ENCODE peak calls at places on chromosome 21, in five cellular contexts. T, F, L, X and R are unnamed samples.

GRCh38 chr21:45781741-45782140 is 138.2 kb downstream of the PCBP3 start:
- DNase-seq in L (no peak), T (no peak), F (no peak), X (no peak), R (no peak)

GRCh38 chr21:44531606-44532128 is 8.3 kb downstream of the KRTAP10-1 start:
- DNase-seq in T (peak), X (no peak), F (no peak), L (peak), R (no peak)

GRCh38 chr21:20004353-20004752 is 993.9 kb upstream of the NCAM2 start:
- DNase-seq in L (no peak), T (no peak), X (no peak), F (no peak), R (no peak)

GRCh38 chr21:43984905-43985689 is 27.0 kb upstream of the TRAPPC10 start:
- DNase-seq in F (no peak), X (no peak), L (no peak), T (peak), R (peak)

GRCh38 chr21:36910581-36911307 is 55.7 kb downstream of the HLCS start:
- DNase-seq in X (no peak), T (no peak), L (no peak), F (no peak), R (no peak)

GRCh38 chr21:43881283-43881682 is 16.3 kb downstream of the AGPAT3 start:
- DNase-seq in T (no peak), L (no peak), X (no peak), F (no peak), R (no peak)

GRCh38 chr21:38170283-38170682 is 86.5 kb upstream of the KCNJ15 start:
- DNase-seq in L (no peak), T (no peak), X (no peak), F (no peak), R (peak)

GRCh38 chr21:40053007-40053406 is 185.8 kb downstream of the PCP4 start:
- DNase-seq in X (no peak), T (no peak), F (no peak), L (peak), R (no peak)

GRCh38 chr21:44449473-44450363 is 5.6 kb upstream of the LRRC3 start:
- DNase-seq in F (no peak), T (peak), L (peak), X (no peak), R (no peak)

GRCh38 chr21:37564341-37564923 is 197.9 kb downstream of the DYRK1A start:
- DNase-seq in F (peak), L (peak), X (peak), T (peak), R (peak)

GRCh38 chr21:38295997-38296764 is 39.4 kb downstream of the KCNJ15 start:
- DNase-seq in T (no peak), X (no peak), F (no peak), L (no peak), R (no peak)

GRCh38 chr21:15051652-15052554 is 12.9 kb downstream of the NRIP1 start:
- DNase-seq in L (no peak), X (peak), F (no peak), T (no peak), R (peak)

GRCh38 chr21:31988492-31989285 is 115.9 kb downstream of the HUNK start:
- DNase-seq in T (no peak), X (no peak), F (no peak), L (no peak), R (no peak)

GRCh38 chr21:31986035-31986856 is 113.4 kb downstream of the HUNK start:
- DNase-seq in T (no peak), X (no peak), L (no peak), F (no peak), R (no peak)

GRCh38 chr21:31983120-31983519 is 110.3 kb downstream of the HUNK start:
- DNase-seq in X (no peak), L (no peak), T (no peak), F (no peak), R (no peak)

GRCh38 chr21:31987696-31988095 is 114.9 kb downstream of the HUNK start:
- DNase-seq in L (no peak), F (no peak), T (no peak), X (no peak), R (no peak)

GRCh38 chr21:31985398-31985797 is 112.6 kb downstream of the HUNK start:
- DNase-seq in X (no peak), F (no peak), T (no peak), L (no peak), R (no peak)
- H3K27ac ChIP-seq in X (no peak), F (no peak), T (no peak), L (no peak), R (no peak)

GRCh38 chr21:17390575-17390974 is 122.3 kb upstream of the CXADR start:
- DNase-seq in L (no peak), X (no peak), F (no peak), T (no peak), R (no peak)
- TF ChIP-seq CTCF in L (no peak), X (no peak), F (no peak), T (no peak), R (no peak)

GRCh38 chr21:42164818-42165217 is 54.1 kb upstream of the ABCG1 start:
- DNase-seq in T (no peak), F (no peak), L (no peak), X (no peak), R (no peak)
- H3K27ac ChIP-seq in T (no peak), F (no peak), L (no peak), X (no peak), R (peak)

GRCh38 chr21:24050233-24050632 is 1557.0 kb downstream of the MRPL39 start:
- DNase-seq in L (no peak), F (no peak), T (no peak), X (no peak), R (no peak)
- TF ChIP-seq CTCF in L (no peak), F (no peak), T (no peak), X (no peak), R (no peak)

GRCh38 chr21:28632718-28633408 is 359.8 kb downstream of the LTN1 start:
- DNase-seq in X (peak), T (no peak), F (no peak), L (no peak), R (peak)
- H3K27ac ChIP-seq in X (peak), T (no peak), F (no peak), L (peak), R (no peak)

GRCh38 chr21:41726630-41726969 is 40.3 kb downstream of the RIPK4 start:
- DNase-seq in T (no peak), X (no peak), F (no peak), L (no peak), R (no peak)

GRCh38 chr21:41726058-41726558 is 40.7 kb downstream of the RIPK4 start:
- DNase-seq in L (peak), X (no peak), T (no peak), F (no peak), R (no peak)

GRCh38 chr21:41729701-41730368 is 37.0 kb downstream of the RIPK4 start:
- DNase-seq in F (no peak), L (no peak), X (no peak), T (peak), R (no peak)

GRCh38 chr21:41726970-41727783 is 39.7 kb downstream of the RIPK4 start:
- DNase-seq in F (no peak), X (no peak), L (peak), T (peak), R (peak)

GRCh38 chr21:41727784-41728763 is 38.8 kb downstream of the RIPK4 start:
- DNase-seq in X (no peak), F (no peak), L (no peak), T (peak), R (no peak)
- TF ChIP-seq CTCF in X (no peak), F (no peak), L (no peak), T (no peak), R (no peak)

DNA sequence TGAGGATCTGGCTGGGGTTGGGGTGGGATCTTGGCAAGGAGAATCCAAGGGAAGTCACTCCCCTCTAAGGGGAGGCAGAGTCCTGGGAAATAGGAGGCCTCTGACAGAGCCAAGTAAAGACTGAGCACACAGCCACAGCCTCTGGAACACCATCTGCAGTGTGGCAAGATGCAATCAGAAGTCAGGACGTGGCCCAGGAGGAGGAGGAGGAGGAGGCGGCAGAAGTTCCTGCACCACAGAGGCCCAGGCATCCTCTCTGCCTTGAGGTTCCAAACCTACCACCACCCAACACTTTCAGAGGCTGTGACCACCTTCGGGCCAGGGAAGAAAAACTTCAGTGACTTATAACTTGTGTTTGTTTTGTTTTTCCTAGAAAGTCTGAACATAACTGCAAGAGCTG is 23.7 kb upstream of the KCNE2 start:
- DNase-seq in X (no peak), F (no peak), L (no peak), T (no peak), R (no peak)
- H3K27ac ChIP-seq in X (no peak), F (no peak), L (no peak), T (no peak), R (no peak)